ENCODE peak calls at places on chromosomes 7 and 10, in six cellular contexts. H is dorsolateral prefrontal cortex; W is CD4-positive, alpha-beta T cell; A is CD8-positive, alpha-beta T cell; N is fibroblast of lung; L is CD4-positive, alpha-beta memory T cell. X is an unnamed sample.

GRCh38 chr10:33115720-33116119 is 157.7 kb upstream of the ITGB1 start:
- DNase-seq in H (no peak), W (no peak), A (no peak), N (peak), L (peak), X (no peak)

GRCh38 chr10:7687228-7687907 is 15.7 kb upstream of the ITIH2 start:
- DNase-seq in H (peak), W (peak), A (peak), N (peak), L (peak), X (peak)

GRCh38 chr7:96414931-96415292 is 93.0 kb upstream of the SLC25A13 start:
- DNase-seq in H (peak), W (no peak), A (peak), N (no peak), L (peak), X (no peak)

GRCh38 chr10:72292223-72292691 is 18.5 kb downstream of the DDIT4 start:
- DNase-seq in H (no peak), W (no peak), A (no peak), N (peak), L (peak), X (no peak)

GRCh38 chr10:123935680-123936079 is 44.1 kb upstream of the CPXM2 start:
- DNase-seq in H (no peak), W (no peak), A (no peak), N (no peak), L (no peak), X (no peak)

GRCh38 chr10:79063661-79064490 is 4.9 kb upstream of the ZMIZ1 start:
- DNase-seq in H (no peak), W (no peak), A (peak), N (no peak), L (peak), X (no peak)

GRCh38 chr7:76354981-76355730 is 3.6 kb downstream of the YWHAG start:
- DNase-seq in H (no peak), W (no peak), A (no peak), N (no peak), L (no peak), X (no peak)

GRCh38 chr10:78543749-78544446 is 510.2 kb downstream of the RPS24 start:
- DNase-seq in H (peak), W (no peak), A (no peak), N (peak), L (no peak), X (no peak)

GRCh38 chr7:4156190-4156589 is 525.9 kb upstream of the FOXK1 start:
- DNase-seq in H (no peak), W (no peak), A (no peak), N (no peak), L (no peak), X (no peak)

GRCh38 chr7:116571037-116571436 is 46.2 kb downstream of the CAV1 start:
- DNase-seq in H (no peak), W (no peak), A (no peak), N (peak), L (no peak), X (no peak)

GRCh38 chr7:20301311-20301939 is 29.3 kb upstream of the ITGB8 start:
- DNase-seq in H (no peak), W (no peak), A (no peak), N (peak), L (no peak), X (no peak)

GRCh38 chr7:45650404-45651055 is 76.4 kb downstream of the ADCY1 start:
- DNase-seq in H (no peak), W (no peak), A (no peak), N (no peak), L (no peak), X (no peak)

GRCh38 chr7:2639151-2639993 is 7.6 kb downstream of the TTYH3 start:
- DNase-seq in H (no peak), W (no peak), A (no peak), N (no peak), L (no peak), X (peak)
- H3K27ac ChIP-seq in H (peak), W (no peak), A (no peak), N (peak), L (no peak), X (peak)

GRCh38 chr7:133052357-133052756 is 29.5 kb downstream of the CHCHD3 start:
- DNase-seq in H (no peak), W (no peak), A (no peak), N (peak), L (no peak), X (no peak)
- H3K27ac ChIP-seq in H (no peak), W (no peak), A (no peak), N (peak), L (no peak), X (no peak)

DNA sequence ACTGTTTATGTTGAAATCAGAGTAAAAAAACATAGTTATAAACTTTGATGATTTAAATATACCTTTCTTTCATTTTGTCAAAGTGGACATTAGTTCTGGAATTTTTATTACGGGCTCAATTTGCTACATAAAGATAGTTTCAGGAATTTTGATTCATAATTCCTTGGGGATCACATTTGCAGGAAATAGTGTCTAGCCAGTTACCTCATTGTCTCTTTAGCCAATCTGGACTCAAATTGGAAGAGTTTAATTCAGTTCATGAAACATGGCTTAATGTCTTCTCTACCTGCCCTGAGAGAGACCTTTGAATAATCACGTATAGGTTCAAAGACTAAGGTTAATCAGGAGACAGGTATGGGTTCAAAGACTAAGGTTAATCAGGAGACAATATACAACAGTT is 262.6 kb downstream of the HGF start:
- DNase-seq in H (no peak), W (no peak), A (no peak), N (no peak), L (no peak), X (no peak)
- H3K27ac ChIP-seq in H (no peak), W (no peak), A (no peak), N (no peak), L (no peak), X (no peak)

DNA sequence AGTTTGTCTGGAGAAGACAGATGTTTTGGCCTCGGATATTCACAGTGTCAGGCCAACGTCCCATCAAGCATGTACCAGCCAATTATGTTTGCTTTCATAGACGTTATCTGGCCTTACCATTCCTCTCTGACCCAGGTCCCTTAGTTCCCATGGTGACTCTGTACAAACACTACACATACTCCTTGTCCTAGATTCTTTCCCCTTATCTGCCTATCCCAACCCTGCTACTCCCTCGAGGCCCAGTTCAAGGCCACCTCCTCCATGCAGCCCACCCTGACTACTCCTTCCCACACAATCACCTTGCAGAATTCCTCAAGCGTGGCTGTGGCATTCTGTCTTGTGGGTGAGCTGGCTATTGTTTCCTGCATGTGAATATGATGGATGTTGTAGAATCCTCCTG is 155.2 kb downstream of the PRKAG2 start:
- DNase-seq in H (no peak), W (no peak), A (no peak), N (no peak), L (no peak), X (no peak)
- H3K27ac ChIP-seq in H (no peak), W (no peak), A (no peak), N (no peak), L (no peak), X (no peak)

DNA sequence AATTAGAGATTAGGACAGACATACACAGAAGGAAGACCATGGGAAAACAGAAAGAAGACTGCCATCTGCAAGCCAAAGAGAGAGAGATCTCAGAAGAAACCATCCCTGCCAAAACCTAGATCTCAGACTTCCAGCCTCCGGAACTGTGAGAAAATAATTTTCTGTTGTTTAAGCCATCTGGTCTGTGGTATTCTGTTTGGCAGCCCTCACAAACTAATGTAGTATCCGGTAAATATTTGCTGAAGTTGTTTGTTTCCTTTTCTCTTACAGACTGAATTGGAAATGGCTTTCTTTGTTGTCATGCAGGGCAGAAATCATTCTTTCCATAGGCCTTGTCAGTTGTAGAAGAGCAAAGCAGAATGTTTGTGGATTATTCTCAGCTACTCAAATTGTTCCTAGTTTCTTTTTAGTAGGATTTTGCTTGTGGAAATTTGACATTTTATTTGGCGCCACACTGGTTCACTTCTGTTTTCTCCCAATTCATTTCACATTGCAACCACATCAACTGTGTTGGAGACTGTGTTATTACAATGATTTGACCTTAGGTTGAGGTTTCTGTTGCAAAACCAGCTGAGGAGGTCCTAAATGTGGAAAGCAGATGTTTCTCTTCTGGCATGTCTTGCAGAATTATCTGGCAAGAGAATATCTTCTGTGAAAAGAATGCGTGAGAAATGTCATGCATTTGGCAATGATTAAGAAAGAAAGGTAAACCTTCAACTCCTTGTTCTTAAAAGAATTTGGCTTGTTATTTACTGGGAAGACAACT is 25.9 kb downstream of the ACTA2 start:
- DNase-seq in H (no peak), W (no peak), A (no peak), N (peak), L (no peak), X (no peak)
- H3K27ac ChIP-seq in H (peak), W (no peak), A (no peak), N (peak), L (no peak), X (peak)

X was measured in caudate nucleus.